ENCODE peak calls at places on chromosomes 16 and 17, in five cellular contexts. J is naive thymus-derived CD4-positive, alpha-beta T cell; U is foreskin keratinocyte; S is mammary epithelial cell; N is cardiac muscle cell. X is an unnamed sample.

GRCh38 chr17:36599546-36600250 is 1.7 kb upstream of the MRM1 start:
- DNase-seq in U (no peak), S (no peak), N (no peak), J (no peak), X (no peak)

GRCh38 chr17:48037036-48037881 is at the start of gene COPZ2:
- DNase-seq in N (peak; percentile 61), U (no peak), S (no peak), J (peak; percentile 65), X (no peak)

GRCh38 chr17:19448341-19449268 is 37.6 kb downstream of the RNF112 start:
- DNase-seq in S (peak; percentile 82), U (peak; percentile 79), J (no peak), N (peak; percentile 99), X (peak; percentile 53)

GRCh38 chr17:56108811-56109284 is 44.4 kb upstream of the ANKFN1 start:
- DNase-seq in U (no peak), S (no peak), N (no peak), J (no peak), X (no peak)

GRCh38 chr17:50587571-50587970 is 27.1 kb downstream of the CACNA1G start:
- DNase-seq in J (no peak), U (no peak), N (no peak), S (no peak), X (no peak)

GRCh38 chr16:86986136-86986535 is 331.1 kb downstream of the C16orf95 start:
- DNase-seq in S (no peak), J (no peak), N (no peak), U (no peak), X (no peak)

GRCh38 chr16:58411736-58412614 is 19.7 kb downstream of the GINS3 start:
- DNase-seq in U (peak; percentile 68), N (no peak), J (no peak), S (peak; percentile 48), X (no peak)

GRCh38 chr16:76535-77272 is 1.3 kb upstream of the MPG start:
- DNase-seq in J (no peak), U (peak; percentile 40), N (peak; percentile 79), S (peak; percentile 25), X (peak; percentile 64)

GRCh38 chr17:72590382-72590781 is 469.6 kb downstream of the SOX9 start:
- DNase-seq in N (peak; percentile 74), J (no peak), U (peak; percentile 73), S (peak; percentile 73), X (peak; percentile 61)

GRCh38 chr16:87351320-87351698 is 32.3 kb downstream of the FBXO31 start:
- DNase-seq in N (no peak), S (no peak), U (no peak), J (no peak), X (no peak)

GRCh38 chr17:62614142-62614541 is 13.3 kb upstream of the MRC2 start:
- DNase-seq in J (no peak), U (no peak), N (peak; percentile 87), S (no peak), X (no peak)

GRCh38 chr17:72614871-72615626 is 477.4 kb downstream of the SLC39A11 start:
- DNase-seq in N (peak; percentile 60), U (peak; percentile 65), J (no peak), S (peak; percentile 94), X (no peak)

GRCh38 chr17:72592242-72592966 is 471.6 kb downstream of the SOX9 start:
- DNase-seq in S (peak; percentile 81), N (peak; percentile 89), J (peak; percentile 6), U (peak; percentile 70), X (peak; percentile 95)

GRCh38 chr16:383326-384020 is 1.7 kb upstream of the PGAP6 start:
- DNase-seq in J (peak; percentile 60), S (peak; percentile 72), N (no peak), U (peak; percentile 71), X (no peak)

GRCh38 chr16:68884867-68885266 is 41.5 kb downstream of the TANGO6 start:
- DNase-seq in J (no peak), U (no peak), N (no peak), S (no peak), X (no peak)

GRCh38 chr17:4074831-4075495 is 67.9 kb downstream of the ZZEF1 start:
- DNase-seq in U (peak; percentile 22), J (peak; percentile 41), N (peak; percentile 68), S (peak; percentile 25), X (peak; percentile 16)

GRCh38 chr17:56029980-56030624 is 123.2 kb upstream of the ANKFN1 start:
- DNase-seq in S (no peak), N (no peak), U (no peak), J (no peak), X (no peak)

GRCh38 chr17:39980402-39981206 is at the start of gene PSMD3:
- DNase-seq in U (peak; percentile 99), S (peak; percentile 99), N (peak; percentile 100), J (peak; percentile 99), X (peak; percentile 95)

GRCh38 chr16:51147776-51148673 is 3.0 kb downstream of the SALL1 start:
- DNase-seq in N (no peak), S (no peak), U (no peak), J (no peak), X (no peak)

DNA sequence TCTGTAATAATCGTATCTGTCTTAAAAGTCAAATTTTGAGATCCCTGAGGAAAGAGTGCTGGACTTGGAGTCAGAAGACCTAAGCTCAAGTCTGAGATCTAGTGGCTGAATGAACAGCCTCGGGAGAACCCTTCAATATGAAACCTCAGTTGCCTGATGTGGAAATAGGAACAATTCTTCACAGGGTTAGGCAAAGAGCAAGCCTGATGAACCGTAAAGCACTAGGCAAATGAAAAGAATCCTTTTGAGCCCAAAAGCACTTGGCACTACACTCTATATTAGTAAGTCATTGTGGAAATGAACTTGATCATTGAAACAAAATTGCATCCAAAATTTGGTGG is 20.2 kb downstream of the TXNDC11 start:
- DNase-seq in S (no peak), N (no peak), U (no peak), J (no peak), X (no peak)
- H3K27ac ChIP-seq in S (no peak overlapping the region), N (peak overlapping the region; percentile 82), U (no peak overlapping the region), J (no peak overlapping the region), X (no peak overlapping the region)

GRCh38 chr16:80667258-80667560 is 126.4 kb downstream of the DYNLRB2 start:
- DNase-seq in S (no peak), J (no peak), N (no peak), U (no peak), X (no peak)
- H3K27ac ChIP-seq in S (no peak overlapping the region), J (no peak overlapping the region), N (no peak overlapping the region), U (no peak overlapping the region), X (no peak overlapping the region)

GRCh38 chr16:80058236-80058635 is 457.7 kb upstream of the MAF start:
- DNase-seq in S (no peak), U (no peak), N (peak; percentile 27), J (no peak), X (no peak)
- H3K27ac ChIP-seq in S (no peak overlapping the region), U (no peak overlapping the region), N (no peak overlapping the region), J (no peak overlapping the region), X (no peak overlapping the region)

GRCh38 chr17:61208301-61209098 is 191.1 kb upstream of the TBX2 start:
- DNase-seq in J (no peak), S (no peak), N (peak; percentile 36), U (no peak), X (no peak)
- H3K27ac ChIP-seq in J (no peak overlapping the region), S (no peak overlapping the region), N (no peak overlapping the region), U (no peak overlapping the region), X (no peak overlapping the region)

GRCh38 chr17:60303406-60304099 is 88.4 kb downstream of the USP32 start:
- DNase-seq in S (no peak), N (peak; percentile 15), U (no peak), J (no peak), X (no peak)
- H3K27ac ChIP-seq in S (no peak overlapping the region), N (no peak overlapping the region), U (no peak overlapping the region), J (no peak overlapping the region), X (no peak overlapping the region)

DNA sequence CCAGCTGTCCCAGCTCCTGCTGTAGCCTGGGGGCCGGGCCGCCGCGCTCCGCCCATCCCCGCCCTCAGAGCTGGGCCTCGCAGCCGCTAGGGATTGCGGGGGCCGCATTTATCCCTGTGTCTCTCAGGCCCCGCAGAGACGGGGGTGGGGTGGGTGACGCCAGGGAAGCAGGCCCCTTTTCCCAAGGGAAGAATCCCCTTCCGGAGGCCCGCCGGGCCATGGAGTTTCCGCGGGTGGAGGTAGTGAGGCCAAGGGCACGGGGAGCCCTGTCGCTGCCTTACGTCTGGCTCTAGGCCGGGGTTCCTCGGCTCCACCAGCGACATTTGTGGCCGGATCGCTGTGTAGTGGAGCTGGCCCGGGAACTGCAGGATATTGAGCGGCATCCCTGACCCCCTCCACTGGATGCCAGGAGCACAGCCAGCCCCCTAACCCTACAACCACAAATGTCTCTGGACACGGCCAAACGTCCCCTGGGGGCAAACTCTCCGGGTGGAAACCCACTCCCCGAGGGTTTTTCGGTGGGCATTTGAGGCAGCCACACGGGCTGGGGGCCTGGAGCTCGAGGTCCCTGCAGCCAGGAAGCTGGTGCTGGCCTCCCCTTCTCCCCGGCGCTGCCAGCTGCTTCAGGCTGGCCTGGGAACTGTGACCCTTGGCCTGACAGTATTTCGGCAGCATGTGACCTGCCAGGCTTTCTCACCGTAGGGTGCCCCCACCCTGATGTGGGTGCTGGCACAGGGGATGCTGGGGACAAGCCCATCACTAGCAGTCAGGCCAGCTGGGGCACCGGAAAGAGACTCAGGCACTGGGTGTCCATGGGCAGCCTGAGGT is 12.0 kb upstream of the CD300A start:
- DNase-seq in N (peak; percentile 92), S (peak; percentile 69), J (peak; percentile 49), U (peak; percentile 33), X (no peak)
- H3K27ac ChIP-seq in N (peak overlapping the region; percentile 80), S (peak overlapping the region; percentile 2), J (no peak overlapping the region), U (peak overlapping the region; percentile 23), X (peak overlapping the region; percentile 76)

DNA sequence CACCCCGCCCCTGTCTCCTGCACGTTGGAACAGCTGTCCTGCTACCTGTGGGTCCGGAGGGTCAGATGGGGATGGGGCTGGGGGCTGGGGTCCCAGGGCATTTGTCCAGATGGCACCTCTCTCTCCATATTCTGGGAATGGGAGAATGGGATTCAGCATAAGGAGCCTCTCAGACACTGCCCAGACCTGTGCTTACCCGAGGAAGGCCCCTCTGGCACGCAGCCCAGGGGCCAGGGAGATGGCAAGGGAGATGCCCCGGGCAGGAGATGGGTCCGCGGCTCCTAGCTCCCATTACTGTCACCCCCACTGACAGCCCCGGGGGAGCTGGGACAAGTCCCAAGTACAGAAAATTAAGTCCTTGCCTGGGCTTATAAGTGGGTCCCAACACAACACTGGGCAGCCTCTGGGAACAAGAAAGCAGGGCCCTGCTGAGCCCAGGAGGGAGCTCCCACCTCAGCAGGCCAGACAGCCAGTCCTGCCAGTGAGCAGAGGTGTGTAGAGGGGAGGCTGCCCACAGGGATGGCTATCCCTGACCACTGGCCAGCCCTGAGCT is 1.8 kb downstream of the VASN start:
- DNase-seq in U (peak; percentile 55), N (no peak), J (no peak), S (peak; percentile 37), X (peak; percentile 57)
- H3K27ac ChIP-seq in U (no peak overlapping the region), N (peak overlapping the region; percentile 86), J (no peak overlapping the region), S (peak overlapping the region; percentile 23), X (peak overlapping the region; percentile 99)

GRCh38 chr16:53058441-53058840 is 3.6 kb downstream of the CHD9 start:
- DNase-seq in U (no peak), N (no peak), S (no peak), J (no peak), X (no peak)

GRCh38 chr16:53061256-53061655 is 6.5 kb downstream of the CHD9 start:
- DNase-seq in J (no peak), S (no peak), N (no peak), U (no peak), X (no peak)

GRCh38 chr16:53058882-53059281 is 4.1 kb downstream of the CHD9 start:
- DNase-seq in N (no peak), U (no peak), J (no peak), S (no peak), X (no peak)

GRCh38 chr16:53057658-53058057 is 2.9 kb downstream of the CHD9 start:
- DNase-seq in N (no peak), U (no peak), J (no peak), S (no peak), X (no peak)

GRCh38 chr16:53059672-53060071 is 4.9 kb downstream of the CHD9 start:
- DNase-seq in U (no peak), J (no peak), N (no peak), S (no peak), X (no peak)
- H3K27ac ChIP-seq in U (no peak overlapping the region), J (no peak overlapping the region), N (no peak overlapping the region), S (no peak overlapping the region), X (no peak overlapping the region)